ENCODE peak calls at places on chromosomes 12 and 14, in nine cellular contexts. E, D, Z, T, I, X, R, Q and G are unnamed samples.
A peak's percentile ranks its signal among the peaks of the same experiment; 100 is the strongest.

GRCh38 chr12:118377891-118378470 is 1.6 kb downstream of the SUDS3 start:
- DNase-seq in Q (no peak), Z (peak; percentile 46), I (peak; percentile 67), E (peak; percentile 69), R (peak; percentile 90), T (peak; percentile 72), D (peak; percentile 85), X (peak; percentile 56), G (peak; percentile 76)

GRCh38 chr12:29634057-29634456 is 136.6 kb upstream of the OVCH1 start:
- DNase-seq in T (no peak), Z (peak; percentile 35), E (no peak), X (no peak), Q (no peak), R (no peak), I (peak; percentile 59), D (no peak), G (no peak)

GRCh38 chr14:22597771-22598098 is 365 bp upstream of the ABHD4 start:
- DNase-seq in I (peak; percentile 21), E (no peak), Z (no peak), D (peak; percentile 28), T (no peak), R (no peak), Q (no peak), X (no peak), G (no peak)

GRCh38 chr12:124904306-124905098 is 9.9 kb downstream of the UBC start:
- DNase-seq in I (peak; percentile 92), X (peak; percentile 88), Q (peak; percentile 83), R (peak; percentile 86), Z (peak; percentile 90), E (peak; percentile 69), D (peak; percentile 91), T (peak; percentile 86), G (peak; percentile 93)

GRCh38 chr12:62434504-62435336 is 31.9 kb upstream of the MON2 start:
- DNase-seq in I (no peak), Q (no peak), Z (no peak), E (peak; percentile 22), R (peak; percentile 53), T (peak; percentile 21), X (no peak), D (peak; percentile 25), G (no peak)

GRCh38 chr12:44960423-44960822 is 84.3 kb upstream of the NELL2 start:
- DNase-seq in X (no peak), I (no peak), T (no peak), E (no peak), D (no peak), R (no peak), Q (no peak), Z (no peak), G (no peak)

GRCh38 chr14:61479746-61480502 is 158.5 kb downstream of the PRKCH start:
- DNase-seq in I (peak; percentile 48), R (no peak), E (no peak), X (no peak), D (peak; percentile 74), Q (no peak), T (no peak), Z (peak; percentile 87), G (no peak)

GRCh38 chr12:110786012-110786411 is 43.3 kb upstream of the PPP1CC start:
- DNase-seq in X (no peak), Z (no peak), I (no peak), T (no peak), Q (no peak), E (no peak), D (no peak), R (no peak), G (no peak)

GRCh38 chr14:95761436-95761835 is 47.5 kb upstream of the TCL1A start:
- DNase-seq in T (no peak), Q (no peak), X (no peak), E (no peak), D (no peak), I (no peak), Z (no peak), R (peak; percentile 78), G (no peak)

GRCh38 chr14:34488528-34488927 is 26.5 kb upstream of the SPTSSA start:
- DNase-seq in I (no peak), Z (no peak), R (no peak), T (no peak), Q (no peak), X (no peak), E (no peak), D (no peak), G (no peak)

GRCh38 chr14:88688386-88688785 is 104.4 kb downstream of the EML5 start:
- DNase-seq in Q (no peak), Z (no peak), D (no peak), R (no peak), T (no peak), E (no peak), X (no peak), I (no peak), G (no peak)

GRCh38 chr14:64198486-64198885 is 95.7 kb downstream of the ESR2 start:
- DNase-seq in Z (no peak), X (no peak), D (no peak), E (no peak), T (no peak), Q (no peak), I (no peak), R (no peak), G (no peak)
- H3K4me1 ChIP-seq in Z (peaks cover 9% of the 10 kb centered on the region), X (peaks cover 47% of the 10 kb centered on the region), D (peaks cover 18% of the 10 kb centered on the region), E (peaks cover 97% of the 10 kb centered on the region), T (no peaks in the 10 kb centered on the region), Q (no peaks in the 10 kb centered on the region), I (peaks cover 47% of the 10 kb centered on the region), R (no peaks in the 10 kb centered on the region), G (no peaks in the 10 kb centered on the region)

DNA sequence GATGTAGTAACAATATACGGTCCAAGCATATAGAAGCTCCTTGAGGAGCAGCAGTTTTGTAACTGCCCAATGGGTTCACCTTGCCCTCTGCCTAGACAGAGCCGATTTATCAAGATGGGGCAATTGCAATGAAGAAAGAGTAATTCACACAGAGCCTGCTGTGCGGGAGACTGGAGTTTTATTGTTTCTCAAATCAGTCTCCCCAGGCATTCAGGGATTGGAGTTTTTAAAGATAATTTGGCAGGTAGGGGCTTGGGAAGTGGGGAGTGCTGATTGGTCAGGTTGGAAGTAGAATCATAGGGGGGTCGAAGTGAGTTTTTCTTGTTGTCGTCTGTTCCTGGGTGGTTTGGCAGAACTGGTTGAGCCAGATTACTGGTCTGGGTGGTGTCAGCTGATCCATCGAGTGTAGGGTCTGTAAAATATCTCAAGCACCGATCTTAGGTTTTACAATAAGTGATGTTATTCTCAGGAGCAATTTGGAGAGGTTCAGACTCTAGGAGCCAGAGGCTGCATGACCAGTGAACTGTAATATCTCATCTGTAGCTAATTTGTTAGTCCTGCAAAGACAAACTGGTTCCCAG is 9.6 kb upstream of the SERPINA1 start:
- DNase-seq in D (peak; percentile 33), T (no peak), R (peak; percentile 60), X (no peak), I (no peak), Z (no peak), E (no peak), Q (no peak), G (no peak)
- H3K4me3 ChIP-seq in D (no peak overlapping the region), T (no peak overlapping the region), R (no peak overlapping the region), X (no peak overlapping the region), I (no peak overlapping the region), Z (no peak overlapping the region), E (no peak overlapping the region), Q (no peak overlapping the region), G (no peak overlapping the region)

GRCh38 chr14:98965061-98965460 is 306.9 kb downstream of the BCL11B start:
- DNase-seq in R (no peak), X (no peak), T (no peak), I (no peak), E (no peak), Q (no peak), D (no peak), Z (no peak), G (no peak)

GRCh38 chr14:98966021-98966420 is 306.0 kb downstream of the BCL11B start:
- DNase-seq in I (no peak), D (no peak), R (peak; percentile 10), Z (peak; percentile 47), X (no peak), Q (no peak), T (no peak), E (no peak), G (no peak)

GRCh38 chr14:98963610-98964009 is 308.4 kb downstream of the BCL11B start:
- DNase-seq in Z (no peak), E (no peak), D (no peak), X (no peak), Q (no peak), I (no peak), T (no peak), R (peak; percentile 65), G (no peak)

GRCh38 chr14:98962118-98962517 is 309.9 kb downstream of the BCL11B start:
- DNase-seq in R (no peak), X (no peak), Q (no peak), I (no peak), Z (no peak), T (no peak), E (no peak), D (no peak), G (no peak)

DNA sequence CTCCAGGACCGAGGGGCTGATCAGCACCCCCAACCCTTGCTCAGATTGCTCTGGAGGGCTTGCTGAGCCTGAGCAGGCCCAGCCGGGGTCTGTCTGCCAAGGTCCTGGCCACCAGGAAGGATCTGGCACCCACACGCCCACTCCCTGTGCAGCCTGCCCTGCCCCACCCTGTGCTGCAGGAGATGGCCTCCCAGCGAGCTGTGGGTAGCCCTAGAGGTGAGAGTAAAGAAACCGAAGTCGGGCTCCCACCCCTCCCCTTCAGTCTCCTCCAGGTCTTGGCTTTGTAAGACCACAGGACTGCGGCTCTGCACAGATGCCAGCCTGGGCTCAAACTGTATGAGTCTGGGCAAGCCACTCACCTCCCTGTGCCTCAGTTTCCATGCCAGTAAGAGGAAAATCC is 307.8 kb downstream of the BCL11B start:
- DNase-seq in X (no peak), Z (no peak), Q (no peak), D (no peak), T (no peak), R (no peak), E (no peak), I (no peak), G (no peak)
- H3K4me1 ChIP-seq in X (no peaks in the 10 kb centered on the region), Z (peaks cover 26% of the 10 kb centered on the region), Q (no peaks in the 10 kb centered on the region), D (no peaks in the 10 kb centered on the region), T (no peaks in the 10 kb centered on the region), R (no peaks in the 10 kb centered on the region), E (no peaks in the 10 kb centered on the region), I (no peaks in the 10 kb centered on the region), G (no peaks in the 10 kb centered on the region)

GRCh38 chr12:91884216-91884615 is 261.4 kb downstream of the BTG1 start:
- DNase-seq in D (no peak), T (no peak), Z (no peak), X (no peak), I (no peak), E (no peak), Q (no peak), R (no peak), G (no peak)

GRCh38 chr12:91887957-91888356 is 257.7 kb downstream of the BTG1 start:
- DNase-seq in D (no peak), Q (no peak), Z (no peak), E (no peak), T (no peak), R (no peak), X (no peak), I (no peak), G (no peak)

GRCh38 chr12:91882910-91883309 is 262.7 kb downstream of the BTG1 start:
- DNase-seq in D (no peak), T (no peak), Q (no peak), X (no peak), R (no peak), I (no peak), Z (no peak), E (no peak), G (no peak)

GRCh38 chr12:91883811-91884210 is 261.8 kb downstream of the BTG1 start:
- DNase-seq in X (no peak), E (no peak), D (no peak), I (no peak), R (no peak), Q (no peak), Z (no peak), T (no peak), G (no peak)

GRCh38 chr12:91885851-91886250 is 259.8 kb downstream of the BTG1 start:
- DNase-seq in Q (no peak), E (no peak), R (no peak), X (no peak), I (no peak), Z (no peak), T (no peak), D (peak; percentile 96), G (no peak)
- H3K4me3 ChIP-seq in Q (no peak overlapping the region), E (no peak overlapping the region), R (no peak overlapping the region), X (no peak overlapping the region), I (no peak overlapping the region), Z (no peak overlapping the region), T (no peak overlapping the region), D (no peak overlapping the region), G (no peak overlapping the region)